ENCODE peak calls at places on chromosomes 4 and X, in six cellular contexts. P is naive thymus-derived CD4-positive, alpha-beta T cell; N is heart left ventricle; V is tibial artery; U is left lung; E is kidney epithelial cell. R is an unnamed sample.

GRCh38 chr4:51868449-51868847 is 25.5 kb downstream of the DCUN1D4 start:
- DNase-seq in P (no peak), N (no peak), V (no peak), U (no peak), E (no peak), R (no peak)

GRCh38 chrX:153158319-153158718 is 20.8 kb upstream of the MAGEA1 start:
- DNase-seq in P (no peak), N (no peak), V (no peak), U (no peak), E (no peak), R (no peak)

GRCh38 chr4:32789026-32789608 is 2068.9 kb downstream of the PCDH7 start:
- DNase-seq in P (no peak), N (no peak), V (no peak), U (no peak), E (peak; percentile 42), R (peak; percentile 58)

GRCh38 chr4:123546123-123546654 is 149.6 kb downstream of the SPRY1 start:
- DNase-seq in P (no peak), N (no peak), V (no peak), U (no peak), E (no peak), R (no peak)

GRCh38 chr4:139530833-139531427 is 25.1 kb downstream of the SETD7 start:
- DNase-seq in P (peak; percentile 42), N (peak; percentile 51), V (no peak), U (no peak), E (no peak), R (no peak)

GRCh38 chr4:137651128-137651527 is 118.8 kb upstream of the PCDH18 start:
- DNase-seq in P (no peak), N (no peak), V (no peak), U (no peak), E (peak; percentile 51), R (no peak)

GRCh38 chr4:55278316-55278715 is 67.7 kb upstream of the SRD5A3 start:
- DNase-seq in P (no peak), N (no peak), V (no peak), U (no peak), E (no peak), R (no peak)

GRCh38 chr4:2393353-2394270 is 24.8 kb downstream of the ZFYVE28 start:
- DNase-seq in P (no peak), N (no peak), V (no peak), U (no peak), E (no peak), R (no peak)

GRCh38 chrX:46574337-46574940 is 874 bp downstream of the CHST7 start:
- DNase-seq in P (no peak), N (peak; percentile 37), V (no peak), U (no peak), E (no peak), R (no peak)

GRCh38 chr4:2617955-2618354 is 81.5 kb downstream of the FAM193A start:
- DNase-seq in P (no peak), N (no peak), V (no peak), U (no peak), E (no peak), R (no peak)

GRCh38 chrX:19799319-19800182 is 87.8 kb downstream of the SH3KBP1 start:
- DNase-seq in P (peak; percentile 69), N (no peak), V (peak; percentile 22), U (no peak), E (no peak), R (no peak)

GRCh38 chr4:180810581-180810980 is 1432.6 kb upstream of the TENM3 start:
- DNase-seq in P (no peak), N (no peak), V (no peak), U (no peak), E (no peak), R (no peak)

DNA sequence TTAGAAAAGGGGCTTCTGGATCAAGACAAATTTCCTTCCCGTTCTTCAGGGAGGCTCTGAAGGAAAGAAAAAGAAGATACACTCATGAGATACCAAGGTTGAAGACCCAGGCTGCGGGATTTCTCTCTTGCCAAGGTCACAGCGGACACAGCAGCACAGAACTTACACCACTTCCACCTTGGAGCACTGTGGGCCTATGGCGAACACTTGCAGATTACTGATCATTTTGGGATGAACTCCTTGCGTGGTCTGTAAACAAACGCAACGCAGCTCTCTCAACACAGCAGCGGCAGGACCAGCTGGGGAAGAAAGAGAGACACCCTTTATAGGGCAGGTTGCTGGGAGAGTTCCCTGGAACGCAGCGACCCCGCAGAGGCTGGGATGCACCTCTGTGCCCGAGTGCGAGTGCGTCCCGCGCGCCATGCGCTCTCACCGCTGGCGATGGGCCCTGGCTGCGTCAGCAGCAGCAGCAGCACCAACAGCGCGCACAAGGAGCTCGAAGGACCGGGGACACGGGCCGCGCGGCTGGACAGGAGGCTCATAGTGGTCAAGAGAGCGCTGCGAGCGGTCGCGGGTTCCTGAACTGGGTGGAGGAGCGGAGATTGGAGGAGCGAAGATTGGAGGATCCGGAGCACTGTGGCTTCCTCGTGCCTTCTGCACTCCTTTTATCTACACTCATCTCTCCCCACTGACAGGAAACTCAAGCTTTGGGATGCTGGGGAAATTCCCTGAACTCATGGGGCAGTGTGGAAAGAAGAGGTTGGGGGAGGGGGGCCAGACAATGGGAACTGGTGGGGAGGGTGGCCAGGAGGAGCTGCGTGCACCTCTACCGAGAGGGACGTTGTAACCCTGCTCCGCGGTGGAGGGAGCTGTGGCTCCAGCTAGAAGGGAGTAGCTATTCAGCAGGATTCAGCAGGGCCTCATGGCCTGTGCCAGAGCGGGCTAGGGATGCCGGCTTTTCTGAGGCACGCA is at the start of gene CXCL5:
- DNase-seq in P (no peak), N (peak; percentile 38), V (no peak), U (peak; percentile 72), E (no peak), R (no peak)
- H3K4me3 ChIP-seq in P (no peak within 1 kb of the TSS), N (peak within 1 kb of the TSS; percentile 38), V (peak within 1 kb of the TSS; percentile 23), U (peak within 1 kb of the TSS; percentile 9), E (peak within 1 kb of the TSS; percentile 28), R (peak within 1 kb of the TSS; percentile 49)

DNA sequence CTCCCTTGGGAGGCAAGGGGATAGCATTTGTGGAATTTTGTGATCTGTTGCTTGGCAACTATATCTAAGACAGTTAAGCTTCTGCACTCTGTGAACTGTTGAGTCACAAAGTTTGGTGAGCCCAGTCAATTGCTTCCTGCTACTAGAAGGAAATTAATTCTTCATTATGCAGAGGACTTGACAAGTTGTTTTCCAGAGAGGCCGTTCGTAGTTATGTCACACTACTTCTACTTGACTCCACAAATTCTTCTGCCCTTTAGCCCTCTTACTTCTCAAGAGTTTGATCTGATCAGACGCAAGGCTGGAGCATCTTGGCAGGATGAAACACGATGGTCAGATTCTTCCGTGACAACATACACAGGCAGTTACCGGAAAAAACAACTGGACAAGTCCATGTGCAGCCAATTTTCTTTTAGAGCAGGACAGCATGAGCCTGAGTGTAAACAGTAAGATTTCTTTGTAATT is at the start of gene C4orf51:
- DNase-seq in P (no peak), N (peak; percentile 26), V (no peak), U (no peak), E (peak; percentile 72), R (peak; percentile 84)
- H3K4me3 ChIP-seq in P (no peak within 1 kb of the TSS), N (no peak within 1 kb of the TSS), V (no peak within 1 kb of the TSS), U (no peak within 1 kb of the TSS), E (no peak within 1 kb of the TSS), R (no peak within 1 kb of the TSS)

GRCh38 chr4:142402156-142402555 is 443.9 kb downstream of the INPP4B start:
- DNase-seq in P (no peak), N (no peak), V (no peak), U (no peak), E (no peak), R (no peak)

GRCh38 chr4:142402925-142403324 is 443.2 kb downstream of the INPP4B start:
- DNase-seq in P (no peak), N (no peak), V (no peak), U (no peak), E (no peak), R (peak; percentile 37)

GRCh38 chr4:142406051-142406549 is 440.0 kb downstream of the INPP4B start:
- DNase-seq in P (no peak), N (no peak), V (no peak), U (no peak), E (no peak), R (no peak)

GRCh38 chr4:142405021-142405991 is 440.8 kb downstream of the INPP4B start:
- DNase-seq in P (peak; percentile 63), N (peak; percentile 45), V (peak; percentile 43), U (peak; percentile 45), E (peak; percentile 37), R (peak; percentile 82)

GRCh38 chr4:142404191-142404611 is 441.9 kb downstream of the INPP4B start:
- DNase-seq in P (peak; percentile 34), N (peak; percentile 52), V (no peak), U (peak; percentile 42), E (no peak), R (peak; percentile 40)
- H3K4me3 ChIP-seq in P (peak overlapping the region; percentile 95), N (peak overlapping the region; percentile 45), V (peak overlapping the region; percentile 55), U (no peak overlapping the region), E (peak overlapping the region; percentile 22), R (peak overlapping the region; percentile 61)

DNA sequence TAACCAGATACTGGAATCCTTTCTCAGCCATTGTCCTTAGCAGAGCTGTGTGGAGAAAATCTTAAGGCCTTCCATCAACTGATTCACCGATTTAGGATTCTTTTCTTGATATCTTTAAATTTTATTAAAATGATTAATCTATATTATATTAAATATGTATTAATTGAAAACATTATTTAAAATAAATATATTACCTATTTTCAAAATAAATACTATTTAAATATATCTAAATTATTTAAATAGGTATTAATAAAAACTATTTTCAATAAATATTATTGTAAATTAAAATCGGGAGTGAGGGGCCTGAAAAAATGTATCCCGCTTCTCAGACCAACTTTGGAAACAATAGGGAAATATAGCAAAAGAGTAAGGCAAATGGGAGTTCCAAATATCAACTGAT is 94.0 kb upstream of the HPF1 start:
- DNase-seq in P (no peak), N (no peak), V (no peak), U (no peak), E (no peak), R (no peak)
- H3K4me3 ChIP-seq in P (no peak overlapping the region), N (no peak overlapping the region), V (no peak overlapping the region), U (no peak overlapping the region), E (no peak overlapping the region), R (no peak overlapping the region)

DNA sequence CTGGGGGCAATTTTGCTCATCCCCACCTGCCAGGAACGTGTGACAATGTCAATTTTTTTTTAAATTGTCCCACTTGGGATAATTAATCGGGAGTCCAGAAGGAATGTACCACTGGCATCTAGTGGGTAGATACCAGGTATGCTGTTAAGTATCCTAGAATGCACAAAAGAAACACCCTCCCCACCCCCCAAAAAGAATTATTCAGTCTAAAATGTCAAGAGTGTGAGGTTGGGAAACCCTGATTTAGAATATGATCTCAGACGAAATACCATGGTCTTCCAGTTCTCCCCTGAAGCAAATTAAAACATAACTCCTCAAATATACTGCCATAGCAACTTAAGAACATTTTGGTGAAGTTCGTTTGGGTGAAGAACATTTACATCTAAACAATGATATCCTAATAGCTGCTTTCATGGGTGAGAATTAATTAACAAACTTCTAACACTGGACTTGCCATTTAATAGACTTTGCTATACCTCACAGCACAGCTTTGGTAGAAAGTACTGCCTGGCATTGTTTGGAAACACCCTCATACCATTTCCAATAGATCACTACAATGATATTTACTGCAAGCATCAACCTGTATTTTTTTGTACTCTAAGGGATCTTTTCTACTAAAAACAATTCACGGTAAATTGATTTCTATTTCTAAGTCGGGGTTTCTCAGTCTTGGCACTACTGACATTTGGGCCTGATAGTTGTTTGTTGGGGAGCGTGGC is 36.5 kb downstream of the SH3RF1 start:
- DNase-seq in P (no peak), N (no peak), V (no peak), U (no peak), E (no peak), R (no peak)
- H3K4me3 ChIP-seq in P (no peak overlapping the region), N (no peak overlapping the region), V (no peak overlapping the region), U (no peak overlapping the region), E (no peak overlapping the region), R (no peak overlapping the region)

R was measured in retinal pigment epithelial cell.